ENCODE peak calls at places on chromosome 20, in six cellular contexts. One of them, this sample, is unnamed.

GRCh38 chr20:35953411-35954199 is 697 bp downstream of the SCAND1 start:
- DNase-seq in AG09319: no peak
- DNase-seq in nephron progenitor cell: peak
- DNase-seq in HFFc6: peak
- DNase-seq in progenitor cell of endocrine pancreas: peak
- DNase-seq in A549: no peak
- DNase-seq in this sample: peak

GRCh38 chr20:3174442-3175263 is 1.3 kb upstream of the LZTS3 start:
- DNase-seq in AG09319: no peak
- DNase-seq in nephron progenitor cell: no peak
- DNase-seq in HFFc6: no peak
- DNase-seq in progenitor cell of endocrine pancreas: no peak
- DNase-seq in A549: peak
- DNase-seq in this sample: no peak

GRCh38 chr20:49276201-49276894 is 1.5 kb downstream of the ZNFX1 start:
- DNase-seq in AG09319: no peak
- DNase-seq in nephron progenitor cell: no peak
- DNase-seq in HFFc6: peak
- DNase-seq in progenitor cell of endocrine pancreas: no peak
- DNase-seq in A549: no peak
- DNase-seq in this sample: no peak

GRCh38 chr20:8148501-8148900 is 16.4 kb downstream of the PLCB1 start:
- DNase-seq in AG09319: no peak
- DNase-seq in nephron progenitor cell: no peak
- DNase-seq in HFFc6: no peak
- DNase-seq in progenitor cell of endocrine pancreas: no peak
- DNase-seq in A549: no peak
- DNase-seq in this sample: no peak

GRCh38 chr20:24913076-24913628 is 35.9 kb upstream of the CST7 start:
- DNase-seq in AG09319: no peak
- DNase-seq in nephron progenitor cell: no peak
- DNase-seq in HFFc6: no peak
- DNase-seq in progenitor cell of endocrine pancreas: no peak
- DNase-seq in A549: no peak
- DNase-seq in this sample: no peak

GRCh38 chr20:63178445-63178818 is 37.5 kb downstream of the YTHDF1 start:
- DNase-seq in AG09319: no peak
- DNase-seq in nephron progenitor cell: peak
- DNase-seq in HFFc6: no peak
- DNase-seq in progenitor cell of endocrine pancreas: no peak
- DNase-seq in A549: no peak
- DNase-seq in this sample: peak

GRCh38 chr20:56928007-56928406 is 298.9 kb downstream of the TFAP2C start:
- DNase-seq in AG09319: no peak
- DNase-seq in nephron progenitor cell: no peak
- DNase-seq in HFFc6: no peak
- DNase-seq in progenitor cell of endocrine pancreas: no peak
- DNase-seq in A549: no peak
- DNase-seq in this sample: no peak

GRCh38 chr20:54335299-54335698 is 127.4 kb downstream of the PFDN4 start:
- DNase-seq in AG09319: no peak
- DNase-seq in nephron progenitor cell: no peak
- DNase-seq in HFFc6: peak
- DNase-seq in progenitor cell of endocrine pancreas: no peak
- DNase-seq in A549: no peak
- DNase-seq in this sample: no peak

GRCh38 chr20:47677314-47678129 is 107.8 kb downstream of the SULF2 start:
- DNase-seq in AG09319: no peak
- DNase-seq in nephron progenitor cell: peak
- DNase-seq in HFFc6: no peak
- DNase-seq in progenitor cell of endocrine pancreas: peak
- DNase-seq in A549: peak
- DNase-seq in this sample: peak

GRCh38 chr20:57810511-57811372 is 100.9 kb upstream of the PMEPA1 start:
- DNase-seq in AG09319: no peak
- DNase-seq in nephron progenitor cell: peak
- DNase-seq in HFFc6: no peak
- DNase-seq in progenitor cell of endocrine pancreas: no peak
- DNase-seq in A549: peak
- DNase-seq in this sample: no peak

GRCh38 chr20:59829415-59830106 is 103.9 kb downstream of the SYCP2 start:
- DNase-seq in AG09319: no peak
- DNase-seq in nephron progenitor cell: no peak
- DNase-seq in HFFc6: no peak
- DNase-seq in progenitor cell of endocrine pancreas: no peak
- DNase-seq in A549: no peak
- DNase-seq in this sample: no peak

GRCh38 chr20:40813708-40814327 is 124.8 kb upstream of the MAFB start:
- DNase-seq in AG09319: no peak
- DNase-seq in nephron progenitor cell: no peak
- DNase-seq in HFFc6: no peak
- DNase-seq in progenitor cell of endocrine pancreas: no peak
- DNase-seq in A549: no peak
- DNase-seq in this sample: no peak

GRCh38 chr20:2311329-2311728 is 15.5 kb downstream of the TGM3 start:
- DNase-seq in AG09319: no peak
- DNase-seq in nephron progenitor cell: no peak
- DNase-seq in HFFc6: no peak
- DNase-seq in progenitor cell of endocrine pancreas: no peak
- DNase-seq in A549: no peak
- DNase-seq in this sample: no peak

GRCh38 chr20:47243906-47244305 is 112.6 kb downstream of the ZMYND8 start:
- DNase-seq in AG09319: no peak
- DNase-seq in nephron progenitor cell: no peak
- DNase-seq in HFFc6: no peak
- DNase-seq in progenitor cell of endocrine pancreas: no peak
- DNase-seq in A549: no peak
- DNase-seq in this sample: no peak

GRCh38 chr20:59207742-59208357 is 44.2 kb downstream of the ZNF831 start:
- DNase-seq in AG09319: no peak
- DNase-seq in nephron progenitor cell: peak
- DNase-seq in HFFc6: peak
- DNase-seq in progenitor cell of endocrine pancreas: no peak
- DNase-seq in A549: peak
- DNase-seq in this sample: peak

GRCh38 chr20:41361757-41362747 is 4.6 kb downstream of the EMILIN3 start:
- DNase-seq in AG09319: no peak
- DNase-seq in nephron progenitor cell: no peak
- DNase-seq in HFFc6: no peak
- DNase-seq in progenitor cell of endocrine pancreas: no peak
- DNase-seq in A549: no peak
- DNase-seq in this sample: no peak

GRCh38 chr20:63498950-63499332 is at the start of gene EEF1A2:
- DNase-seq in AG09319: no peak
- DNase-seq in nephron progenitor cell: peak
- DNase-seq in HFFc6: no peak
- DNase-seq in progenitor cell of endocrine pancreas: peak
- DNase-seq in A549: no peak
- DNase-seq in this sample: no peak

GRCh38 chr20:51492167-51493092 is 50.1 kb downstream of the NFATC2 start:
- DNase-seq in AG09319: no peak
- DNase-seq in nephron progenitor cell: no peak
- DNase-seq in HFFc6: no peak
- DNase-seq in progenitor cell of endocrine pancreas: peak
- DNase-seq in A549: no peak
- DNase-seq in this sample: no peak

GRCh38 chr20:31707994-31708744 is 14.5 kb downstream of the BCL2L1 start:
- DNase-seq in AG09319: no peak
- DNase-seq in nephron progenitor cell: no peak
- DNase-seq in HFFc6: no peak
- DNase-seq in progenitor cell of endocrine pancreas: no peak
- DNase-seq in A549: peak
- DNase-seq in this sample: no peak

GRCh38 chr20:5092765-5093339 is 26.9 kb downstream of the PCNA start:
- DNase-seq in AG09319: no peak
- DNase-seq in nephron progenitor cell: no peak
- DNase-seq in HFFc6: no peak
- DNase-seq in progenitor cell of endocrine pancreas: no peak
- DNase-seq in A549: no peak
- DNase-seq in this sample: no peak

GRCh38 chr20:36447101-36447500 is 94.2 kb upstream of the MYL9 start:
- DNase-seq in AG09319: no peak
- DNase-seq in nephron progenitor cell: no peak
- DNase-seq in HFFc6: no peak
- DNase-seq in progenitor cell of endocrine pancreas: no peak
- DNase-seq in A549: no peak
- DNase-seq in this sample: no peak

GRCh38 chr20:54577637-54578036 is 102.2 kb downstream of the DOK5 start:
- DNase-seq in AG09319: no peak
- DNase-seq in nephron progenitor cell: no peak
- DNase-seq in HFFc6: no peak
- DNase-seq in progenitor cell of endocrine pancreas: no peak
- DNase-seq in A549: no peak
- DNase-seq in this sample: no peak

GRCh38 chr20:48850257-48850656 is 22.5 kb upstream of the PREX1 start:
- DNase-seq in AG09319: no peak
- DNase-seq in nephron progenitor cell: no peak
- DNase-seq in HFFc6: no peak
- DNase-seq in progenitor cell of endocrine pancreas: no peak
- DNase-seq in A549: no peak
- DNase-seq in this sample: no peak

GRCh38 chr20:24131684-24132083 is 143.1 kb upstream of the GGTLC1 start:
- DNase-seq in AG09319: no peak
- DNase-seq in nephron progenitor cell: no peak
- DNase-seq in HFFc6: no peak
- DNase-seq in progenitor cell of endocrine pancreas: no peak
- DNase-seq in A549: no peak
- DNase-seq in this sample: no peak

GRCh38 chr20:24694157-24694726 is 224.8 kb downstream of the SYNDIG1 start:
- DNase-seq in AG09319: no peak
- DNase-seq in nephron progenitor cell: no peak
- DNase-seq in HFFc6: no peak
- DNase-seq in progenitor cell of endocrine pancreas: no peak
- DNase-seq in A549: no peak
- DNase-seq in this sample: no peak

GRCh38 chr20:17504898-17505663 is 26.1 kb downstream of the BFSP1 start:
- DNase-seq in AG09319: peak
- DNase-seq in nephron progenitor cell: peak
- DNase-seq in HFFc6: peak
- DNase-seq in progenitor cell of endocrine pancreas: no peak
- DNase-seq in A549: peak
- DNase-seq in this sample: peak

GRCh38 chr20:51631011-51631950 is 88.8 kb upstream of the NFATC2 start:
- DNase-seq in AG09319: peak
- DNase-seq in nephron progenitor cell: no peak
- DNase-seq in HFFc6: peak
- DNase-seq in progenitor cell of endocrine pancreas: no peak
- DNase-seq in A549: peak
- DNase-seq in this sample: no peak

GRCh38 chr20:15378151-15378550 is 1040.7 kb upstream of the FLRT3 start:
- DNase-seq in AG09319: no peak
- DNase-seq in nephron progenitor cell: no peak
- DNase-seq in HFFc6: no peak
- DNase-seq in progenitor cell of endocrine pancreas: no peak
- DNase-seq in A549: peak
- DNase-seq in this sample: no peak
- TF ChIP-seq CTCF in AG09319: peak
- TF ChIP-seq CTCF in nephron progenitor cell: no peak
- TF ChIP-seq CTCF in HFFc6: no peak
- TF ChIP-seq CTCF in progenitor cell of endocrine pancreas: no peak
- TF ChIP-seq CTCF in A549: peak
- TF ChIP-seq CTCF in this sample: no peak

GRCh38 chr20:45372241-45372640 is 5.9 kb downstream of the TP53TG5 start:
- DNase-seq in AG09319: no peak
- DNase-seq in nephron progenitor cell: no peak
- DNase-seq in HFFc6: no peak
- DNase-seq in progenitor cell of endocrine pancreas: no peak
- DNase-seq in A549: no peak
- DNase-seq in this sample: no peak

GRCh38 chr20:45373353-45374100 is 4.6 kb downstream of the TP53TG5 start:
- DNase-seq in AG09319: no peak
- DNase-seq in nephron progenitor cell: peak
- DNase-seq in HFFc6: peak
- DNase-seq in progenitor cell of endocrine pancreas: peak
- DNase-seq in A549: peak
- DNase-seq in this sample: peak

GRCh38 chr20:45372646-45373352 is 5.3 kb downstream of the TP53TG5 start:
- DNase-seq in AG09319: no peak
- DNase-seq in nephron progenitor cell: no peak
- DNase-seq in HFFc6: no peak
- DNase-seq in progenitor cell of endocrine pancreas: no peak
- DNase-seq in A549: no peak
- DNase-seq in this sample: no peak

GRCh38 chr20:45374966-45375365 is 3.2 kb downstream of the TP53TG5 start:
- DNase-seq in AG09319: no peak
- DNase-seq in nephron progenitor cell: no peak
- DNase-seq in HFFc6: no peak
- DNase-seq in progenitor cell of endocrine pancreas: no peak
- DNase-seq in A549: no peak
- DNase-seq in this sample: no peak

DNA sequence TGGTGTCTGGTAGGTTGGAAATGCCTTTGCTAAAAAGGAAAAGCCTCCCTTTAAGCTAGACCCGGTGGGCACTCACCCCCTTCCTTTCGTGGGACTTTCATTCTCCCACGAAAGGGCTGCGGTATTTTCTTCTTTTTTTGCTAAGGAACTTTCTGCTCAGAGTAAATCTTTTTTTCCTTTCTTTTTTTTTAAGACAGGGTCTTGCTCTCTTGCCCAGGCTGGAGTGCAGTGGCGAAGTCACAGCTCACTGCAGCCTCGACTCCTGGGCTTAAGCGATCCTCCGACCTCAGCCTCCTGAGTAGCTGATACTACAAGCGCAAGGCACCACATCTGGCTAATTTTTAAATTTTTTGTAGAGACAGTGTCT is 4.0 kb downstream of the TP53TG5 start:
- DNase-seq in AG09319: no peak
- DNase-seq in nephron progenitor cell: no peak
- DNase-seq in HFFc6: no peak
- DNase-seq in progenitor cell of endocrine pancreas: no peak
- DNase-seq in A549: no peak
- DNase-seq in this sample: no peak
- TF ChIP-seq CTCF in AG09319: no peak
- TF ChIP-seq CTCF in nephron progenitor cell: no peak
- TF ChIP-seq CTCF in HFFc6: peak
- TF ChIP-seq CTCF in progenitor cell of endocrine pancreas: no peak
- TF ChIP-seq CTCF in A549: no peak
- TF ChIP-seq CTCF in this sample: no peak

DNA sequence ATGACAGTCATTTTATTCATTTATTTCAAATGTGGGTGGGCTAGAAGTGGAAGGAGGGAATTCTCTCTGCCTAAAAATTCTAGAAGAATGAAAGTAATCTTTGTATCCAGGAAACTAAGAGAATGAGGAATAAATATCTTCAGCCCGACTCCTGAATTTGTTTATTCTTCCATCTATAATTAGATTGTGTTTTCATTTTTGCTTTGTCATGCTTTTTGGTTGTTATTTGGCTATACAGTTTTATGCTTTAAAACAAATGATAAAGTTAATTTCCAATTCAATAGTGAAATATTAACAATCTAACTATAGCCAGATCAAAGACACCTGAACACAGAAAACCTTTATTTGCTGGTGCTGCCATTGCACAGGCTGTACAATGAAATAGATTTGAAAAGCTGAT is 521.3 kb downstream of the KIF16B start:
- DNase-seq in AG09319: no peak
- DNase-seq in nephron progenitor cell: no peak
- DNase-seq in HFFc6: no peak
- DNase-seq in progenitor cell of endocrine pancreas: no peak
- DNase-seq in A549: no peak
- DNase-seq in this sample: no peak
- TF ChIP-seq CTCF in AG09319: no peak
- TF ChIP-seq CTCF in nephron progenitor cell: no peak
- TF ChIP-seq CTCF in HFFc6: no peak
- TF ChIP-seq CTCF in progenitor cell of endocrine pancreas: no peak
- TF ChIP-seq CTCF in A549: no peak
- TF ChIP-seq CTCF in this sample: no peak

GRCh38 chr20:21528870-21529269 is 15.0 kb upstream of the NKX2-2 start:
- DNase-seq in AG09319: no peak
- DNase-seq in nephron progenitor cell: no peak
- DNase-seq in HFFc6: no peak
- DNase-seq in progenitor cell of endocrine pancreas: no peak
- DNase-seq in A549: no peak
- DNase-seq in this sample: no peak
- TF ChIP-seq CTCF in AG09319: no peak
- TF ChIP-seq CTCF in nephron progenitor cell: no peak
- TF ChIP-seq CTCF in HFFc6: no peak
- TF ChIP-seq CTCF in progenitor cell of endocrine pancreas: no peak
- TF ChIP-seq CTCF in A549: no peak
- TF ChIP-seq CTCF in this sample: no peak